ENCODE peak calls at places on chromosome 21, in nine cellular contexts. One of them, this sample, is unnamed.

GRCh38 chr21:43287974-43288755 is 119.4 kb downstream of the CRYAA start:
- DNase-seq in left cardiac atrium: no peak
- DNase-seq in fibroblast of lung: no peak
- DNase-seq in posterior cingulate gyrus: no peak
- DNase-seq in AG09319: no peak
- DNase-seq in ecto neural progenitor cell: no peak
- DNase-seq in stimulated activated CD4-positive, alpha-beta T cell treated with anti-CD3 and anti-CD28 coated beads, Interleukin-4, amount 100 ng/mL, for 1 hour: no peak
- DNase-seq in heart left ventricle: peak
- DNase-seq in NCI-H1092: no peak
- DNase-seq in this sample: no peak

GRCh38 chr21:15250384-15250783 is 185.6 kb upstream of the NRIP1 start:
- DNase-seq in posterior cingulate gyrus: no peak
- DNase-seq in stimulated activated CD4-positive, alpha-beta T cell treated with anti-CD3 and anti-CD28 coated beads, Interleukin-4, amount 100 ng/mL, for 1 hour: no peak
- DNase-seq in NCI-H1092: no peak
- DNase-seq in left cardiac atrium: no peak
- DNase-seq in heart left ventricle: no peak
- DNase-seq in AG09319: no peak
- DNase-seq in fibroblast of lung: peak
- DNase-seq in ecto neural progenitor cell: no peak
- DNase-seq in this sample: no peak

GRCh38 chr21:36347278-36347961 is 27.4 kb downstream of the MORC3 start:
- DNase-seq in fibroblast of lung: peak
- DNase-seq in AG09319: no peak
- DNase-seq in posterior cingulate gyrus: no peak
- DNase-seq in left cardiac atrium: no peak
- DNase-seq in heart left ventricle: no peak
- DNase-seq in stimulated activated CD4-positive, alpha-beta T cell treated with anti-CD3 and anti-CD28 coated beads, Interleukin-4, amount 100 ng/mL, for 1 hour: no peak
- DNase-seq in ecto neural progenitor cell: no peak
- DNase-seq in NCI-H1092: no peak
- DNase-seq in this sample: no peak

GRCh38 chr21:38306407-38306806 is 49.6 kb downstream of the KCNJ15 start:
- DNase-seq in AG09319: no peak
- DNase-seq in left cardiac atrium: no peak
- DNase-seq in ecto neural progenitor cell: no peak
- DNase-seq in heart left ventricle: no peak
- DNase-seq in fibroblast of lung: peak
- DNase-seq in stimulated activated CD4-positive, alpha-beta T cell treated with anti-CD3 and anti-CD28 coated beads, Interleukin-4, amount 100 ng/mL, for 1 hour: no peak
- DNase-seq in posterior cingulate gyrus: no peak
- DNase-seq in NCI-H1092: no peak
- DNase-seq in this sample: no peak

GRCh38 chr21:35390013-35390776 is 341.1 kb upstream of the RUNX1 start:
- DNase-seq in heart left ventricle: no peak
- DNase-seq in ecto neural progenitor cell: no peak
- DNase-seq in AG09319: no peak
- DNase-seq in stimulated activated CD4-positive, alpha-beta T cell treated with anti-CD3 and anti-CD28 coated beads, Interleukin-4, amount 100 ng/mL, for 1 hour: no peak
- DNase-seq in fibroblast of lung: peak
- DNase-seq in posterior cingulate gyrus: no peak
- DNase-seq in NCI-H1092: peak
- DNase-seq in left cardiac atrium: no peak
- DNase-seq in this sample: peak

GRCh38 chr21:29613877-29614276 is 315.2 kb downstream of the BACH1 start:
- DNase-seq in stimulated activated CD4-positive, alpha-beta T cell treated with anti-CD3 and anti-CD28 coated beads, Interleukin-4, amount 100 ng/mL, for 1 hour: no peak
- DNase-seq in NCI-H1092: no peak
- DNase-seq in left cardiac atrium: no peak
- DNase-seq in AG09319: no peak
- DNase-seq in heart left ventricle: no peak
- DNase-seq in ecto neural progenitor cell: no peak
- DNase-seq in posterior cingulate gyrus: no peak
- DNase-seq in fibroblast of lung: no peak
- DNase-seq in this sample: no peak

GRCh38 chr21:35920428-35920827 is 139.9 kb downstream of the SETD4 start:
- DNase-seq in posterior cingulate gyrus: no peak
- DNase-seq in left cardiac atrium: no peak
- DNase-seq in heart left ventricle: no peak
- DNase-seq in NCI-H1092: no peak
- DNase-seq in stimulated activated CD4-positive, alpha-beta T cell treated with anti-CD3 and anti-CD28 coated beads, Interleukin-4, amount 100 ng/mL, for 1 hour: no peak
- DNase-seq in ecto neural progenitor cell: no peak
- DNase-seq in AG09319: no peak
- DNase-seq in fibroblast of lung: no peak
- DNase-seq in this sample: no peak

GRCh38 chr21:36661511-36662309 is 37.2 kb upstream of the SIM2 start:
- DNase-seq in NCI-H1092: peak
- DNase-seq in heart left ventricle: no peak
- DNase-seq in AG09319: no peak
- DNase-seq in stimulated activated CD4-positive, alpha-beta T cell treated with anti-CD3 and anti-CD28 coated beads, Interleukin-4, amount 100 ng/mL, for 1 hour: no peak
- DNase-seq in posterior cingulate gyrus: no peak
- DNase-seq in left cardiac atrium: no peak
- DNase-seq in ecto neural progenitor cell: no peak
- DNase-seq in fibroblast of lung: peak
- DNase-seq in this sample: no peak

GRCh38 chr21:28132713-28133112 is 860.0 kb downstream of the LTN1 start:
- DNase-seq in heart left ventricle: no peak
- DNase-seq in AG09319: no peak
- DNase-seq in posterior cingulate gyrus: no peak
- DNase-seq in fibroblast of lung: peak
- DNase-seq in NCI-H1092: no peak
- DNase-seq in stimulated activated CD4-positive, alpha-beta T cell treated with anti-CD3 and anti-CD28 coated beads, Interleukin-4, amount 100 ng/mL, for 1 hour: no peak
- DNase-seq in left cardiac atrium: no peak
- DNase-seq in ecto neural progenitor cell: no peak
- DNase-seq in this sample: no peak

This sample was measured in NCI-H2081.